ENCODE peak calls at places on chromosomes 5 and 9, in seven cellular contexts. One of them, this sample, is unnamed.

GRCh38 chr5:125032286-125032685 is 285.8 kb upstream of the ZNF608 start:
- DNase-seq in H1: no peak
- DNase-seq in HepG2: no peak
- DNase-seq in GM12891: no peak
- DNase-seq in K562: no peak
- DNase-seq in GM12878: no peak
- DNase-seq in SK-N-SH: no peak
- DNase-seq in this sample: no peak

GRCh38 chr5:19660679-19661078 is 327.3 kb downstream of the CDH18 start:
- DNase-seq in H1: no peak
- DNase-seq in HepG2: peak; percentile 9
- DNase-seq in GM12891: no peak
- DNase-seq in K562: no peak
- DNase-seq in GM12878: no peak
- DNase-seq in SK-N-SH: no peak
- DNase-seq in this sample: no peak

GRCh38 chr5:40775846-40776657 is 20.3 kb upstream of the TTC33 start:
- DNase-seq in H1: no peak
- DNase-seq in HepG2: no peak
- DNase-seq in GM12891: no peak
- DNase-seq in K562: no peak
- DNase-seq in GM12878: no peak
- DNase-seq in SK-N-SH: no peak
- DNase-seq in this sample: no peak

GRCh38 chr5:53434566-53434965 is 45.9 kb upstream of the FST start:
- DNase-seq in H1: no peak
- DNase-seq in HepG2: no peak
- DNase-seq in GM12891: no peak
- DNase-seq in K562: no peak
- DNase-seq in GM12878: no peak
- DNase-seq in SK-N-SH: no peak
- DNase-seq in this sample: no peak

GRCh38 chr5:14665110-14665822 is 748 bp downstream of the OTULIN start:
- DNase-seq in H1: no peak
- DNase-seq in HepG2: peak; percentile 70
- DNase-seq in GM12891: no peak
- DNase-seq in K562: no peak
- DNase-seq in GM12878: no peak
- DNase-seq in SK-N-SH: peak; percentile 53
- DNase-seq in this sample: no peak

GRCh38 chr5:173627860-173628392 is 11.5 kb upstream of the BOD1 start:
- DNase-seq in H1: peak; percentile 58
- DNase-seq in HepG2: no peak
- DNase-seq in GM12891: no peak
- DNase-seq in K562: no peak
- DNase-seq in GM12878: no peak
- DNase-seq in SK-N-SH: no peak
- DNase-seq in this sample: no peak

GRCh38 chr9:92378825-92379535 is 25.4 kb downstream of the OGN start:
- DNase-seq in H1: no peak
- DNase-seq in HepG2: no peak
- DNase-seq in GM12891: no peak
- DNase-seq in K562: no peak
- DNase-seq in GM12878: no peak
- DNase-seq in SK-N-SH: no peak
- DNase-seq in this sample: no peak

GRCh38 chr5:61784337-61784736 is 452.3 kb downstream of the ZSWIM6 start:
- DNase-seq in H1: no peak
- DNase-seq in HepG2: no peak
- DNase-seq in GM12891: no peak
- DNase-seq in K562: no peak
- DNase-seq in GM12878: no peak
- DNase-seq in SK-N-SH: no peak
- DNase-seq in this sample: no peak

GRCh38 chr9:89384783-89385182 is 66.5 kb downstream of the SECISBP2 start:
- DNase-seq in H1: no peak
- DNase-seq in HepG2: no peak
- DNase-seq in GM12891: no peak
- DNase-seq in K562: no peak
- DNase-seq in GM12878: no peak
- DNase-seq in SK-N-SH: no peak
- DNase-seq in this sample: no peak

GRCh38 chr9:115025721-115026120 is 92.2 kb downstream of the TNC start:
- DNase-seq in H1: no peak
- DNase-seq in HepG2: no peak
- DNase-seq in GM12891: no peak
- DNase-seq in K562: no peak
- DNase-seq in GM12878: no peak
- DNase-seq in SK-N-SH: no peak
- DNase-seq in this sample: no peak

GRCh38 chr5:105688227-105688807 is 1982.4 kb downstream of the EFNA5 start:
- DNase-seq in H1: peak; percentile 48
- DNase-seq in HepG2: no peak
- DNase-seq in GM12891: no peak
- DNase-seq in K562: no peak
- DNase-seq in GM12878: no peak
- DNase-seq in SK-N-SH: peak; percentile 0
- DNase-seq in this sample: no peak

GRCh38 chr9:86600291-86600690 is 246.1 kb upstream of the TUT7 start:
- DNase-seq in H1: no peak
- DNase-seq in HepG2: no peak
- DNase-seq in GM12891: no peak
- DNase-seq in K562: no peak
- DNase-seq in GM12878: no peak
- DNase-seq in SK-N-SH: no peak
- DNase-seq in this sample: no peak

GRCh38 chr9:86600977-86601376 is 246.8 kb upstream of the TUT7 start:
- DNase-seq in H1: no peak
- DNase-seq in HepG2: no peak
- DNase-seq in GM12891: no peak
- DNase-seq in K562: no peak
- DNase-seq in GM12878: no peak
- DNase-seq in SK-N-SH: no peak
- DNase-seq in this sample: no peak

GRCh38 chr9:86599565-86599964 is 245.4 kb upstream of the TUT7 start:
- DNase-seq in H1: no peak
- DNase-seq in HepG2: no peak
- DNase-seq in GM12891: no peak
- DNase-seq in K562: no peak
- DNase-seq in GM12878: no peak
- DNase-seq in SK-N-SH: no peak
- DNase-seq in this sample: no peak

GRCh38 chr9:86602715-86603114 is 248.5 kb upstream of the TUT7 start:
- DNase-seq in H1: no peak
- DNase-seq in HepG2: no peak
- DNase-seq in GM12891: no peak
- DNase-seq in K562: no peak
- DNase-seq in GM12878: no peak
- DNase-seq in SK-N-SH: no peak
- DNase-seq in this sample: no peak

DNA sequence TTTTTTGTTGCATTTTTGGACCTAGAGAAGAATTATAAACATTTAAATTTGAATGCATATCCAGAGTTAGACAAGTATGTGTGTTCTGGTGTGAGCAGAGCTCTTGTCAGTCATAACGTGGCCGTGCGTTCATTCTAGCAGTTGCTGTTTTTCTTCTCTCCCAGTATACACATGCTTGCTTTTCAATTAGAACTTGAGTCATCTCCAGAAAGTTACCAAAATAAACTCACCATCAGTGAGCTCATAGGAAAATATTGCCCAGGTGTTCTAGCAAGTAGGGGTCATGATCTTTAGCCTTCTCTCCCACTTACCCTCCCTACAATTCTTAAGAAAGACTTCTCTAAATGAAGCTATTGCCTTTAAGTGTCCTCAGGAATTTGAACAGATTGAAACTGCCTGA is 247.5 kb upstream of the TUT7 start:
- DNase-seq in H1: no peak
- DNase-seq in HepG2: no peak
- DNase-seq in GM12891: no peak
- DNase-seq in K562: no peak
- DNase-seq in GM12878: no peak
- DNase-seq in SK-N-SH: no peak
- DNase-seq in this sample: no peak
- TF ChIP-seq TAF1 in H1: no peak
- TF ChIP-seq TAF1 in HepG2: no peak
- TF ChIP-seq TAF1 in GM12891: no peak
- TF ChIP-seq TAF1 in K562: no peak
- TF ChIP-seq TAF1 in GM12878: no peak
- TF ChIP-seq TAF1 in SK-N-SH: no peak
- TF ChIP-seq TAF1 in this sample: no peak

DNA sequence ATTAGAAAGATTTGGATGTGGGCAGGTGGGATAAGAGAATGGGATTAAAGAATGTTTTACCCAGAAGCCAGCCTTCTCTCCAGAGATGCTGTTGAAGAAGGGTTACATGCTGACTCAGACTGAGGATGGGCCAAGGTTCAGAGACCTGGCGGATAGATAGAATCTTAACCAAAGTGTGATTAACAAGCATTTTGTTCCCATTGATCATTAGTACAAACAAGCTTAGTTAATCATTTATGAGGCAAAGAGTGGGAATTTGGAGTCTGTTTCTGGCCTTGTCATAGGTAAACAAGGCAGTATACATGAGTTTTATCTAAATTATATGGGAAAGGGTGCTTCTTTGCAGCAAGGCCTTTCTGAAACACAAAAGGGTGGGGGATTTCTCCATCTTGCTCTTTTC is 20.8 kb upstream of the DTWD2 start:
- DNase-seq in H1: no peak
- DNase-seq in HepG2: peak; percentile 79
- DNase-seq in GM12891: no peak
- DNase-seq in K562: no peak
- DNase-seq in GM12878: no peak
- DNase-seq in SK-N-SH: no peak
- DNase-seq in this sample: no peak
- TF ChIP-seq TAF1 in H1: no peak
- TF ChIP-seq TAF1 in HepG2: no peak
- TF ChIP-seq TAF1 in GM12891: no peak
- TF ChIP-seq TAF1 in K562: no peak
- TF ChIP-seq TAF1 in GM12878: no peak
- TF ChIP-seq TAF1 in SK-N-SH: no peak
- TF ChIP-seq TAF1 in this sample: no peak

GRCh38 chr9:123334639-123335038 is 21.4 kb upstream of the CRB2 start:
- DNase-seq in H1: no peak
- DNase-seq in HepG2: no peak
- DNase-seq in GM12891: no peak
- DNase-seq in K562: no peak
- DNase-seq in GM12878: no peak
- DNase-seq in SK-N-SH: no peak
- DNase-seq in this sample: no peak

GRCh38 chr9:123336959-123337358 is 19.0 kb upstream of the CRB2 start:
- DNase-seq in H1: no peak
- DNase-seq in HepG2: no peak
- DNase-seq in GM12891: no peak
- DNase-seq in K562: no peak
- DNase-seq in GM12878: no peak
- DNase-seq in SK-N-SH: no peak
- DNase-seq in this sample: no peak

GRCh38 chr9:123335986-123336329 is 20.0 kb upstream of the CRB2 start:
- DNase-seq in H1: no peak
- DNase-seq in HepG2: no peak
- DNase-seq in GM12891: no peak
- DNase-seq in K562: no peak
- DNase-seq in GM12878: no peak
- DNase-seq in SK-N-SH: no peak
- DNase-seq in this sample: no peak

GRCh38 chr9:123336455-123336854 is 19.5 kb upstream of the CRB2 start:
- DNase-seq in H1: no peak
- DNase-seq in HepG2: no peak
- DNase-seq in GM12891: no peak
- DNase-seq in K562: no peak
- DNase-seq in GM12878: no peak
- DNase-seq in SK-N-SH: no peak
- DNase-seq in this sample: no peak

DNA sequence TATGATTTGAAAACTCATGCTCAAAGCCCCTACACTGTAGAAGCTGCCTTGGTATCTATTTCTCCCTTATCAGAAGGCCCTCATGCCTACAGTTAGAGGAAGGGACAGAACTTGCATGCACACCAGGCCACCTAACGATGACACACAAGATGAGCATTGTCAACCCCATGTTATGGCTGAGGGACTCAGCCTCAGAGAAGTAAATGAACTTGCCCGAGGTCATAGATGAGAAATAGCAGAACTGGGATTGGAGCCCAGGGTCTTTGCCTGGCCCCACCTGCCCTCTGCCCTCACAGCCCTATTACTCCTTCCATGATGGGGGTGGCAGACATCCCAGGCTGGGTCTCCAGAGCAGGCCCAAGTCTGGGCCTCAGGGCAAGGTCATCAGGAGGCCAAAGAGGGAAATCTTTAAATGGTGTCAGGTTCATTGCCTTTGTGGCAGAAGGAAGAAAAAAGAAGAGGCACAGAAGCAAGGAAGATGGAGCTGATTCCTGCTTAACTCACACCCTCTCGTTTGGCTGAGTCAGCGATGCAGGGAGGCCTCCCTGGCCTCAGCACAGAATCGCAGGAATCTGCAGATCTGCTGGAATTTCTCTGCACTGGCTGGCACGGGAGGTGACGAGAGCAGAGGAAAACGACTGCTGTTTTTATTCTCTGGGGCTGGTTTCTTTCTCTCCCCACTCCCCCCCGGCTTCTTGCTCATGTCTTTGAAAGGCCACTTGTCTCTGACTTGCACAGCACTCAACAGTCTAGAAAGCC is 20.6 kb upstream of the CRB2 start:
- DNase-seq in H1: no peak
- DNase-seq in HepG2: no peak
- DNase-seq in GM12891: no peak
- DNase-seq in K562: no peak
- DNase-seq in GM12878: no peak
- DNase-seq in SK-N-SH: no peak
- DNase-seq in this sample: no peak
- TF ChIP-seq TAF1 in H1: no peak
- TF ChIP-seq TAF1 in HepG2: no peak
- TF ChIP-seq TAF1 in GM12891: no peak
- TF ChIP-seq TAF1 in K562: no peak
- TF ChIP-seq TAF1 in GM12878: no peak
- TF ChIP-seq TAF1 in SK-N-SH: no peak
- TF ChIP-seq TAF1 in this sample: no peak

DNA sequence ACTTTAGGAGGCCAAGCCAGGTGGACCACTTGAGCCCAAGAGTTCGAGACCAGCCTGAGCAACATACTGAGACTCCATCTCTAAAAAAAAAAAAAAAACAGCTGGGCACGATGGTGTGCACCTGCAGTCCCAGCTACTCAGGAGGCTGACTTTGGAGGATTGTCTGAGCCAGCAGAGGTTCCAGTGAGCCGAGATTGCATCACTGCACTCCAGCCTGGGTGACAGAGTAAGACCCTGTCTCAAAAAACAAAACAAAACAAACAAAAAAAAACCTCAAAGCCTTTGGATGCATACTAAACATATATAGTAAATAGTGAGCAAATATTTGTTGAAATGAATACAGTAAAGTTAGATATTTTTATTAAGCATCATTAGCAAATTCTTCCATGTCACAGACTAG is 5.3 kb downstream of the SLC35D2 start:
- DNase-seq in H1: no peak
- DNase-seq in HepG2: no peak
- DNase-seq in GM12891: no peak
- DNase-seq in K562: no peak
- DNase-seq in GM12878: no peak
- DNase-seq in SK-N-SH: no peak
- DNase-seq in this sample: no peak
- TF ChIP-seq TAF1 in H1: no peak
- TF ChIP-seq TAF1 in HepG2: no peak
- TF ChIP-seq TAF1 in GM12891: no peak
- TF ChIP-seq TAF1 in K562: no peak
- TF ChIP-seq TAF1 in GM12878: no peak
- TF ChIP-seq TAF1 in SK-N-SH: no peak
- TF ChIP-seq TAF1 in this sample: no peak

GRCh38 chr5:35274839-35275509 is 44.7 kb upstream of the PRLR start:
- DNase-seq in H1: no peak
- DNase-seq in HepG2: no peak
- DNase-seq in GM12891: no peak
- DNase-seq in K562: no peak
- DNase-seq in GM12878: no peak
- DNase-seq in SK-N-SH: no peak
- DNase-seq in this sample: no peak
- TF ChIP-seq TAF1 in H1: no peak
- TF ChIP-seq TAF1 in HepG2: no peak
- TF ChIP-seq TAF1 in GM12891: no peak
- TF ChIP-seq TAF1 in K562: no peak
- TF ChIP-seq TAF1 in GM12878: no peak
- TF ChIP-seq TAF1 in SK-N-SH: no peak
- TF ChIP-seq TAF1 in this sample: no peak

This sample was measured in GM12892.